ENCODE peak calls at places on chromosome 11, in nine cellular contexts. C, H, I, P, B, J, Z, V and M are unnamed samples.

GRCh38 chr11:76661306-76661751 is 9.2 kb downstream of the LRRC32 start:
- DNase-seq in H (peak), C (no peak), P (no peak), Z (no peak), B (peak), V (no peak), I (no peak), J (peak), M (no peak)

GRCh38 chr11:55707029-55707428 is 45.0 kb downstream of the OR4C6 start:
- DNase-seq in C (no peak), I (no peak), V (no peak), B (no peak), J (no peak), H (no peak), P (peak), Z (no peak), M (peak)

GRCh38 chr11:71352226-71352625 is 96.0 kb downstream of the DHCR7 start:
- DNase-seq in B (no peak), V (no peak), Z (no peak), I (peak), J (no peak), H (no peak), P (no peak), C (no peak), M (no peak)

GRCh38 chr11:76794371-76795284 is 11.5 kb downstream of the TSKU start:
- DNase-seq in B (no peak), H (no peak), V (no peak), P (no peak), J (no peak), I (no peak), Z (no peak), C (no peak), M (no peak)

GRCh38 chr11:2441171-2441570 is 3.1 kb downstream of the TRPM5 start:
- DNase-seq in I (peak), V (no peak), H (no peak), C (no peak), J (peak), B (peak), P (no peak), Z (no peak), M (no peak)

GRCh38 chr11:130434521-130435223 is 6.3 kb upstream of the ADAMTS8 start:
- DNase-seq in I (peak), V (peak), J (peak), P (peak), B (peak), H (peak), Z (no peak), C (peak), M (peak)

GRCh38 chr11:57377098-57377497 is 3.9 kb downstream of the PRG3 start:
- DNase-seq in H (no peak), B (no peak), V (no peak), Z (no peak), P (no peak), J (no peak), C (no peak), I (no peak), M (no peak)

GRCh38 chr11:3165152-3165705 is at the start of gene OSBPL5:
- DNase-seq in P (no peak), V (peak), J (peak), H (peak), C (no peak), B (peak), Z (no peak), I (peak), M (peak)

GRCh38 chr11:23696712-23697111 is 800.1 kb upstream of the LUZP2 start:
- DNase-seq in V (no peak), C (no peak), Z (no peak), H (no peak), J (no peak), I (no peak), B (no peak), P (no peak), M (no peak)

GRCh38 chr11:11584446-11584810 is 37.4 kb downstream of the GALNT18 start:
- DNase-seq in V (no peak), B (no peak), I (no peak), Z (peak), J (no peak), C (no peak), H (no peak), P (no peak), M (peak)